ENCODE peak calls at places on chromosome 14, in ten cellular contexts. Z is T-helper 1 cell, M is osteocyte, B is A549, O is iris pigment epithelial cell, X is astrocyte, N is pulmonary artery endothelial cell, C is NCI-H1417, F is T-helper 17 cell, E is NCI-H2081. K is an unnamed sample.

GRCh38 chr14:50038398-50039119 is 77.8 kb downstream of the VCPKMT start:
- DNase-seq in Z (no peak), M (no peak), B (peak), O (peak), X (peak), N (no peak), C (no peak), F (no peak), E (no peak), K (peak)

GRCh38 chr14:103594265-103594664 is 31.5 kb downstream of the COA8 start:
- DNase-seq in Z (no peak), M (peak), B (no peak), O (peak), X (peak), N (no peak), C (peak), F (no peak), E (peak), K (peak)

GRCh38 chr14:59301354-59301753 is 112.9 kb downstream of the DAAM1 start:
- DNase-seq in Z (no peak), M (no peak), B (no peak), O (no peak), X (no peak), N (no peak), C (no peak), F (no peak), E (peak), K (no peak)

GRCh38 chr14:47332099-47332498 is 343.3 kb downstream of the MDGA2 start:
- DNase-seq in Z (no peak), M (no peak), B (no peak), O (no peak), X (no peak), N (no peak), C (no peak), F (no peak), E (no peak), K (no peak)

GRCh38 chr14:61280526-61281185 is 482 bp downstream of the TMEM30B start:
- DNase-seq in Z (peak), M (peak), B (peak), O (peak), X (peak), N (peak), C (peak), F (peak), E (peak), K (no peak)

GRCh38 chr14:101351146-101351545 is 210.1 kb upstream of the DIO3 start:
- DNase-seq in Z (no peak), M (peak), B (no peak), O (no peak), X (no peak), N (no peak), C (no peak), F (no peak), E (no peak), K (no peak)

GRCh38 chr14:63045234-63045611 is at the start of gene KCNH5:
- DNase-seq in Z (no peak), M (peak), B (peak), O (peak), X (peak), N (no peak), C (peak), F (no peak), E (peak), K (peak)

GRCh38 chr14:30558362-30558674 is 640 bp upstream of the G2E3 start:
- DNase-seq in Z (no peak), M (no peak), B (no peak), O (no peak), X (no peak), N (no peak), C (no peak), F (no peak), E (no peak), K (no peak)

GRCh38 chr14:50542941-50543418 is 10.6 kb upstream of the MAP4K5 start:
- DNase-seq in Z (no peak), M (no peak), B (peak), O (peak), X (peak), N (no peak), C (peak), F (peak), E (peak), K (peak)

GRCh38 chr14:90061849-90062794 is at the start of gene KCNK13:
- DNase-seq in Z (no peak), M (no peak), B (peak), O (peak), X (no peak), N (no peak), C (no peak), F (no peak), E (peak), K (no peak)

GRCh38 chr14:101061411-101062064 is 158.0 kb upstream of the RTL1 start:
- DNase-seq in Z (no peak), M (no peak), B (no peak), O (no peak), X (no peak), N (no peak), C (no peak), F (no peak), E (no peak), K (no peak)

GRCh38 chr14:104168603-104169002 is 30.2 kb downstream of the KIF26A start:
- DNase-seq in Z (no peak), M (no peak), B (no peak), O (no peak), X (no peak), N (no peak), C (no peak), F (no peak), E (no peak), K (no peak)

GRCh38 chr14:55874785-55875184 is 243.4 kb upstream of the PELI2 start:
- DNase-seq in Z (no peak), M (no peak), B (no peak), O (no peak), X (no peak), N (no peak), C (no peak), F (no peak), E (no peak), K (no peak)

GRCh38 chr14:68604361-68604730 is 188.5 kb downstream of the ZFP36L1 start:
- DNase-seq in Z (no peak), M (no peak), B (no peak), O (no peak), X (no peak), N (no peak), C (no peak), F (no peak), E (no peak), K (no peak)

GRCh38 chr14:60134702-60135101 is 30.5 kb downstream of the DHRS7 start:
- DNase-seq in Z (no peak), M (no peak), B (no peak), O (no peak), X (no peak), N (no peak), C (no peak), F (no peak), E (no peak), K (no peak)

GRCh38 chr14:73662439-73663056 is 17.8 kb downstream of the DNAL1 start:
- DNase-seq in Z (no peak), M (no peak), B (peak), O (peak), X (peak), N (peak), C (no peak), F (no peak), E (no peak), K (peak)

GRCh38 chr14:37583358-37584210 is 11.5 kb downstream of the FOXA1 start:
- DNase-seq in Z (no peak), M (no peak), B (peak), O (no peak), X (no peak), N (no peak), C (peak), F (no peak), E (peak), K (no peak)

GRCh38 chr14:91326514-91326832 is 82.0 kb upstream of the GPR68 start:
- DNase-seq in Z (no peak), M (no peak), B (no peak), O (no peak), X (no peak), N (no peak), C (no peak), F (no peak), E (no peak), K (no peak)

GRCh38 chr14:72492196-72492595 is 401.7 kb downstream of the DPF3 start:
- DNase-seq in Z (no peak), M (no peak), B (no peak), O (no peak), X (no peak), N (no peak), C (no peak), F (no peak), E (no peak), K (no peak)

GRCh38 chr14:29906256-29906885 is 21.3 kb downstream of the PRKD1 start:
- DNase-seq in Z (no peak), M (no peak), B (peak), O (peak), X (peak), N (no peak), C (no peak), F (no peak), E (no peak), K (peak)

GRCh38 chr14:36588788-36589187 is 6.4 kb upstream of the NKX2-8 start:
- DNase-seq in Z (no peak), M (no peak), B (no peak), O (no peak), X (no peak), N (no peak), C (no peak), F (no peak), E (no peak), K (no peak)

GRCh38 chr14:106691601-106692291 is 1165.4 kb downstream of the TMEM121 start:
- DNase-seq in Z (peak), M (peak), B (peak), O (no peak), X (no peak), N (no peak), C (no peak), F (peak), E (no peak), K (no peak)

GRCh38 chr14:95156765-95157194 is 549 bp downstream of the DICER1 start:
- DNase-seq in Z (peak), M (no peak), B (peak), O (peak), X (peak), N (no peak), C (peak), F (peak), E (peak), K (peak)

GRCh38 chr14:104794099-104794498 is 1.4 kb downstream of the AKT1 start:
- DNase-seq in Z (no peak), M (no peak), B (peak), O (peak), X (peak), N (no peak), C (no peak), F (no peak), E (no peak), K (peak)

GRCh38 chr14:78010688-78011087 is 159.5 kb upstream of the NRXN3 start:
- DNase-seq in Z (no peak), M (no peak), B (no peak), O (peak), X (peak), N (no peak), C (no peak), F (no peak), E (no peak), K (peak)

GRCh38 chr14:22497671-22498093 is 91.3 kb downstream of the DAD1 start:
- DNase-seq in Z (no peak), M (no peak), B (no peak), O (no peak), X (no peak), N (no peak), C (no peak), F (no peak), E (no peak), K (no peak)

GRCh38 chr14:93533437-93533836 is 102.7 kb downstream of the UNC79 start:
- DNase-seq in Z (no peak), M (no peak), B (no peak), O (no peak), X (peak), N (no peak), C (no peak), F (no peak), E (no peak), K (no peak)

GRCh38 chr14:67446371-67447032 is 34.5 kb upstream of the PLEK2 start:
- DNase-seq in Z (no peak), M (no peak), B (no peak), O (no peak), X (no peak), N (no peak), C (no peak), F (no peak), E (peak), K (no peak)

GRCh38 chr14:46250113-46250703 is 401.4 kb downstream of the RPL10L start:
- DNase-seq in Z (no peak), M (no peak), B (peak), O (peak), X (no peak), N (no peak), C (no peak), F (no peak), E (peak), K (peak)

GRCh38 chr14:39033371-39033770 is 69.7 kb downstream of the SEC23A start:
- DNase-seq in Z (no peak), M (no peak), B (no peak), O (no peak), X (peak), N (no peak), C (no peak), F (no peak), E (no peak), K (no peak)

GRCh38 chr14:33768458-33768830 is 182.4 kb downstream of the EGLN3 start:
- DNase-seq in Z (no peak), M (no peak), B (no peak), O (peak), X (no peak), N (peak), C (no peak), F (no peak), E (no peak), K (peak)

GRCh38 chr14:34104750-34105397 is 154.0 kb upstream of the EGLN3 start:
- DNase-seq in Z (no peak), M (no peak), B (no peak), O (no peak), X (no peak), N (no peak), C (no peak), F (no peak), E (no peak), K (no peak)